ENCODE peak calls at places on chromosome 3, in four cellular contexts. G, T, J and Y are unnamed samples.

GRCh38 chr3:129688310-129688895 is 81.9 kb upstream of the PLXND1 start:
- DNase-seq in J (no peak), G (no peak), T (no peak), Y (no peak)

GRCh38 chr3:150605998-150606641 is 3.0 kb downstream of the SELENOT start:
- DNase-seq in G (no peak), J (peak), T (no peak), Y (no peak)

GRCh38 chr3:171791695-171792082 is 18.6 kb downstream of the PLD1 start:
- DNase-seq in T (no peak), J (no peak), G (no peak), Y (no peak)

GRCh38 chr3:38152660-38153059 is 12.7 kb upstream of the OXSR1 start:
- DNase-seq in T (no peak), G (no peak), J (no peak), Y (no peak)

GRCh38 chr3:39434574-39434973 is 28.1 kb downstream of the RPSA start:
- DNase-seq in T (no peak), J (no peak), G (no peak), Y (no peak)

GRCh38 chr3:109927161-109927560 is 589.8 kb upstream of the DPPA4 start:
- DNase-seq in T (no peak), G (no peak), J (no peak), Y (no peak)

GRCh38 chr3:194808709-194809108 is 123.0 kb downstream of the FAM43A start:
- DNase-seq in T (no peak), J (no peak), G (no peak), Y (no peak)

GRCh38 chr3:134864644-134865043 is 69.6 kb downstream of the EPHB1 start:
- DNase-seq in G (no peak), J (no peak), T (no peak), Y (no peak)

GRCh38 chr3:112976001-112976400 is 1.1 kb upstream of the CD200R1 start:
- DNase-seq in T (no peak), J (no peak), G (no peak), Y (no peak)

GRCh38 chr3:143222505-143222904 is 102.9 kb downstream of the CHST2 start:
- DNase-seq in T (no peak), J (no peak), G (no peak), Y (no peak)

GRCh38 chr3:85821130-85821756 is 862.5 kb downstream of the CADM2 start:
- DNase-seq in G (no peak), T (peak), J (no peak), Y (peak)

GRCh38 chr3:39299279-39299678 is 19.4 kb upstream of the CX3CR1 start:
- DNase-seq in G (no peak), J (no peak), T (no peak), Y (no peak)

GRCh38 chr3:189849262-189849661 is 218.1 kb downstream of the TP63 start:
- DNase-seq in J (no peak), T (no peak), G (no peak), Y (no peak)

GRCh38 chr3:23600178-23600577 is 205.6 kb upstream of the UBE2E1 start:
- DNase-seq in G (no peak), T (no peak), J (no peak), Y (peak)

GRCh38 chr3:140995881-140996280 is 54.2 kb downstream of the SLC25A36 start:
- DNase-seq in G (no peak), J (no peak), T (no peak), Y (no peak)